ENCODE peak calls at places on chromosomes 13 and 19, in four cellular contexts. F, G, V and E are unnamed samples.

GRCh38 chr19:5891938-5892771 is 11.4 kb downstream of the NDUFA11 start:
- DNase-seq in F (peak), G (peak), V (no peak), E (peak)

GRCh38 chr19:861756-862528 is 2.5 kb downstream of the CFD start:
- DNase-seq in F (peak), G (no peak), V (no peak), E (no peak)

GRCh38 chr19:37817180-37817911 is 38.0 kb upstream of the ZNF573 start:
- DNase-seq in F (peak), G (peak), V (no peak), E (peak)

GRCh38 chr19:29292146-29292545 is 79.2 kb upstream of the UQCRFS1 start:
- DNase-seq in F (peak), G (no peak), V (no peak), E (no peak)

GRCh38 chr13:65808061-65808460 is 1422.1 kb downstream of the PCDH9 start:
- DNase-seq in F (no peak), G (peak), V (no peak), E (no peak)

GRCh38 chr13:62305758-62306157 is 890.1 kb upstream of the PCDH20 start:
- DNase-seq in F (no peak), G (no peak), V (peak), E (no peak)

GRCh38 chr19:38785187-38785699 is 3.8 kb upstream of the LGALS7B start:
- DNase-seq in F (no peak), G (no peak), V (no peak), E (no peak)

GRCh38 chr19:41323023-41323422 is 13.1 kb downstream of the CCDC97 start:
- DNase-seq in F (no peak), G (peak), V (no peak), E (peak)

GRCh38 chr13:37326319-37326718 is 220.9 kb upstream of the CSNK1A1L start:
- DNase-seq in F (no peak), G (peak), V (no peak), E (no peak)
- H2AFZ ChIP-seq in F (no peak), G (no peak), V (no peak), E (no peak)

GRCh38 chr13:94987869-94988268 is 275.5 kb upstream of the SOX21 start:
- DNase-seq in F (no peak), G (no peak), V (no peak), E (no peak)
- TF ChIP-seq FOS in F (no peak), G (no peak), V (no peak), E (no peak)

GRCh38 chr13:60230593-60230992 is 66.9 kb upstream of the DIAPH3 start:
- DNase-seq in F (peak), G (peak), V (no peak), E (no peak)

GRCh38 chr13:60221581-60221980 is 57.9 kb upstream of the DIAPH3 start:
- DNase-seq in F (no peak), G (no peak), V (no peak), E (no peak)

GRCh38 chr13:60229708-60230272 is 66.1 kb upstream of the DIAPH3 start:
- DNase-seq in F (peak), G (no peak), V (no peak), E (no peak)

GRCh38 chr13:60227168-60227567 is 63.4 kb upstream of the DIAPH3 start:
- DNase-seq in F (peak), G (no peak), V (no peak), E (no peak)

GRCh38 chr13:60226507-60226906 is 62.8 kb upstream of the DIAPH3 start:
- DNase-seq in F (peak), G (peak), V (no peak), E (peak)
- TF ChIP-seq CTCF in F (peak), G (peak), V (peak), E (peak)

GRCh38 chr13:34864650-34865049 is 77.4 kb upstream of the NBEA start:
- DNase-seq in F (no peak), G (no peak), V (no peak), E (no peak)

GRCh38 chr13:34869737-34870136 is 72.3 kb upstream of the NBEA start:
- DNase-seq in F (no peak), G (no peak), V (no peak), E (no peak)

GRCh38 chr13:34863360-34864135 is 78.5 kb upstream of the NBEA start:
- DNase-seq in F (no peak), G (peak), V (no peak), E (peak)

GRCh38 chr13:34867590-34867989 is 74.5 kb upstream of the NBEA start:
- DNase-seq in F (no peak), G (peak), V (peak), E (no peak)
- H2AFZ ChIP-seq in F (no peak), G (no peak), V (no peak), E (no peak)